ENCODE peak calls at places on chromosomes 3 and 15, in eight cellular contexts. One of them, this sample, is unnamed.

GRCh38 chr3:10515884-10516495 is 10.6 kb upstream of the ATP2B2 start:
- DNase-seq in transverse colon: no peak
- DNase-seq in left lung: no peak
- DNase-seq in astrocyte of the spinal cord: no peak
- DNase-seq in suprapubic skin: peak; percentile 49
- DNase-seq in thoracic aorta: no peak
- DNase-seq in AG09309: no peak
- DNase-seq in NB4: no peak
- DNase-seq in this sample: no peak

GRCh38 chr3:55720614-55721013 is 233.5 kb upstream of the WNT5A start:
- DNase-seq in transverse colon: no peak
- DNase-seq in left lung: no peak
- DNase-seq in astrocyte of the spinal cord: peak; percentile 68
- DNase-seq in suprapubic skin: no peak
- DNase-seq in thoracic aorta: no peak
- DNase-seq in AG09309: peak; percentile 37
- DNase-seq in NB4: no peak
- DNase-seq in this sample: peak; percentile 53

GRCh38 chr15:51708013-51708412 is 26.7 kb downstream of the SCG3 start:
- DNase-seq in transverse colon: no peak
- DNase-seq in left lung: no peak
- DNase-seq in astrocyte of the spinal cord: no peak
- DNase-seq in suprapubic skin: no peak
- DNase-seq in thoracic aorta: no peak
- DNase-seq in AG09309: no peak
- DNase-seq in NB4: no peak
- DNase-seq in this sample: no peak

GRCh38 chr3:105915524-105915923 is 46.7 kb upstream of the CBLB start:
- DNase-seq in transverse colon: no peak
- DNase-seq in left lung: no peak
- DNase-seq in astrocyte of the spinal cord: no peak
- DNase-seq in suprapubic skin: no peak
- DNase-seq in thoracic aorta: no peak
- DNase-seq in AG09309: no peak
- DNase-seq in NB4: no peak
- DNase-seq in this sample: no peak

GRCh38 chr3:55128201-55128870 is 200.5 kb upstream of the LRTM1 start:
- DNase-seq in transverse colon: no peak
- DNase-seq in left lung: no peak
- DNase-seq in astrocyte of the spinal cord: peak; percentile 70
- DNase-seq in suprapubic skin: no peak
- DNase-seq in thoracic aorta: no peak
- DNase-seq in AG09309: peak; percentile 83
- DNase-seq in NB4: no peak
- DNase-seq in this sample: peak; percentile 81

GRCh38 chr3:24485511-24485910 is 9.1 kb downstream of the THRB start:
- DNase-seq in transverse colon: peak; percentile 41
- DNase-seq in left lung: no peak
- DNase-seq in astrocyte of the spinal cord: no peak
- DNase-seq in suprapubic skin: no peak
- DNase-seq in thoracic aorta: no peak
- DNase-seq in AG09309: no peak
- DNase-seq in NB4: no peak
- DNase-seq in this sample: no peak

GRCh38 chr3:184354121-184354728 is 7.2 kb downstream of the CLCN2 start:
- DNase-seq in transverse colon: peak; percentile 66
- DNase-seq in left lung: peak; percentile 45
- DNase-seq in astrocyte of the spinal cord: no peak
- DNase-seq in suprapubic skin: no peak
- DNase-seq in thoracic aorta: no peak
- DNase-seq in AG09309: no peak
- DNase-seq in NB4: peak; percentile 52
- DNase-seq in this sample: no peak

GRCh38 chr3:99918720-99919119 is 101.1 kb downstream of the CMSS1 start:
- DNase-seq in transverse colon: no peak
- DNase-seq in left lung: no peak
- DNase-seq in astrocyte of the spinal cord: no peak
- DNase-seq in suprapubic skin: no peak
- DNase-seq in thoracic aorta: no peak
- DNase-seq in AG09309: no peak
- DNase-seq in NB4: no peak
- DNase-seq in this sample: no peak

GRCh38 chr3:184786271-184787010 is 25.5 kb upstream of the VPS8 start:
- DNase-seq in transverse colon: peak; percentile 56
- DNase-seq in left lung: peak; percentile 76
- DNase-seq in astrocyte of the spinal cord: peak; percentile 55
- DNase-seq in suprapubic skin: no peak
- DNase-seq in thoracic aorta: no peak
- DNase-seq in AG09309: peak; percentile 86
- DNase-seq in NB4: peak; percentile 91
- DNase-seq in this sample: peak; percentile 32

GRCh38 chr15:82681371-82681770 is 28.3 kb downstream of the AP3B2 start:
- DNase-seq in transverse colon: no peak
- DNase-seq in left lung: no peak
- DNase-seq in astrocyte of the spinal cord: no peak
- DNase-seq in suprapubic skin: peak; percentile 65
- DNase-seq in thoracic aorta: no peak
- DNase-seq in AG09309: no peak
- DNase-seq in NB4: no peak
- DNase-seq in this sample: no peak

GRCh38 chr3:143885803-143886427 is 37.6 kb upstream of the SLC9A9 start:
- DNase-seq in transverse colon: no peak
- DNase-seq in left lung: no peak
- DNase-seq in astrocyte of the spinal cord: peak; percentile 32
- DNase-seq in suprapubic skin: no peak
- DNase-seq in thoracic aorta: no peak
- DNase-seq in AG09309: no peak
- DNase-seq in NB4: peak; percentile 53
- DNase-seq in this sample: no peak

GRCh38 chr15:57122080-57122845 is 203.8 kb downstream of the TCF12 start:
- DNase-seq in transverse colon: no peak
- DNase-seq in left lung: no peak
- DNase-seq in astrocyte of the spinal cord: peak; percentile 14
- DNase-seq in suprapubic skin: no peak
- DNase-seq in thoracic aorta: no peak
- DNase-seq in AG09309: no peak
- DNase-seq in NB4: no peak
- DNase-seq in this sample: no peak
- H3K4me3 ChIP-seq in transverse colon: no peak overlapping the region
- H3K4me3 ChIP-seq in left lung: no peak overlapping the region
- H3K4me3 ChIP-seq in astrocyte of the spinal cord: no peak overlapping the region
- H3K4me3 ChIP-seq in suprapubic skin: no peak overlapping the region
- H3K4me3 ChIP-seq in thoracic aorta: no peak overlapping the region
- H3K4me3 ChIP-seq in AG09309: no peak overlapping the region
- H3K4me3 ChIP-seq in NB4: no peak overlapping the region
- H3K4me3 ChIP-seq in this sample: no peak overlapping the region

GRCh38 chr3:69856965-69857364 is 117.7 kb downstream of the MITF start:
- DNase-seq in transverse colon: no peak
- DNase-seq in left lung: no peak
- DNase-seq in astrocyte of the spinal cord: no peak
- DNase-seq in suprapubic skin: no peak
- DNase-seq in thoracic aorta: no peak
- DNase-seq in AG09309: no peak
- DNase-seq in NB4: no peak
- DNase-seq in this sample: no peak

GRCh38 chr3:69853033-69853432 is 113.8 kb downstream of the MITF start:
- DNase-seq in transverse colon: no peak
- DNase-seq in left lung: no peak
- DNase-seq in astrocyte of the spinal cord: no peak
- DNase-seq in suprapubic skin: no peak
- DNase-seq in thoracic aorta: no peak
- DNase-seq in AG09309: no peak
- DNase-seq in NB4: no peak
- DNase-seq in this sample: no peak

GRCh38 chr3:69850849-69851248 is 111.6 kb downstream of the MITF start:
- DNase-seq in transverse colon: no peak
- DNase-seq in left lung: no peak
- DNase-seq in astrocyte of the spinal cord: no peak
- DNase-seq in suprapubic skin: no peak
- DNase-seq in thoracic aorta: no peak
- DNase-seq in AG09309: no peak
- DNase-seq in NB4: no peak
- DNase-seq in this sample: no peak

GRCh38 chr3:69861556-69861955 is 122.3 kb downstream of the MITF start:
- DNase-seq in transverse colon: no peak
- DNase-seq in left lung: no peak
- DNase-seq in astrocyte of the spinal cord: no peak
- DNase-seq in suprapubic skin: no peak
- DNase-seq in thoracic aorta: no peak
- DNase-seq in AG09309: no peak
- DNase-seq in NB4: no peak
- DNase-seq in this sample: no peak

DNA sequence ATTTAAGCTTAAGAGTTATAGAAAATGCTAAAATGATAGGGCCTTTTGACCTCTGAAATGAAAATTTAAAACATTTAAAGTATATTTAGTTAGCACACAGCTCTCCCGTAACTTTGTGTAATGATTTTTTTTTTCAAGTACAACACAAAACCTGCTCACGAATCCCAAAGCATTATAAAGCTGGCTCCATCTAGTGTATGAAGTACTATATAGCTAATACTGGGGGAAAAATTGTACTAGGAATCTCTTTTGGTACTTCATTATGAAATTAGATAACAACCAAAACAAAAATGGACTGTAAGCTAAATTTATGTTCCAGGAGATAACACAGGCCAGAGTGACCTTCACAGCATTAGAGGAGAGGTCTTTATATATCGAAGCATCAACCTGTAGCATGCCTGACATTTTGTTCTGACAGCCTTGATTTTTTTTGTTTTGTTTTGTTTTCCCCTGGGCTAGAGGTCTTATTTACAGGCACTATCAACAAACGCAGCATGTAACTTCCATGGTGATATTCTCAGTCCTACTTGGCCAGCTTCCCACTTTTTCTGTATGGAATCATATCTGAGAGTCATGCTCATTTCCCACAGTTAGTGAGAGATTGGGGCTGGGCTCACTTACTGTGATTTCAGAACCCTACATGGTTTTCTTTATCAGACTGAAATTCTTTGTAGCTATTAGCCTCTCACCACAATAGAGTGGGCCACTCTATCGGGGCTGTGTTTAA is 116.3 kb downstream of the MITF start:
- DNase-seq in transverse colon: no peak
- DNase-seq in left lung: no peak
- DNase-seq in astrocyte of the spinal cord: peak; percentile 44
- DNase-seq in suprapubic skin: no peak
- DNase-seq in thoracic aorta: no peak
- DNase-seq in AG09309: no peak
- DNase-seq in NB4: peak; percentile 2
- DNase-seq in this sample: peak; percentile 23
- TF ChIP-seq CTCF in transverse colon: no peak
- TF ChIP-seq CTCF in left lung: no peak
- TF ChIP-seq CTCF in astrocyte of the spinal cord: peak; percentile 56
- TF ChIP-seq CTCF in suprapubic skin: no peak
- TF ChIP-seq CTCF in thoracic aorta: peak; percentile 32
- TF ChIP-seq CTCF in AG09309: peak; percentile 50
- TF ChIP-seq CTCF in NB4: peak; percentile 6
- TF ChIP-seq CTCF in this sample: peak; percentile 48

GRCh38 chr15:74128785-74129350 is 1.5 kb upstream of the ISLR2 start:
- DNase-seq in transverse colon: no peak
- DNase-seq in left lung: no peak
- DNase-seq in astrocyte of the spinal cord: peak; percentile 10
- DNase-seq in suprapubic skin: no peak
- DNase-seq in thoracic aorta: no peak
- DNase-seq in AG09309: no peak
- DNase-seq in NB4: no peak
- DNase-seq in this sample: no peak

GRCh38 chr15:74129411-74130088 is 836 bp upstream of the ISLR2 start:
- DNase-seq in transverse colon: no peak
- DNase-seq in left lung: no peak
- DNase-seq in astrocyte of the spinal cord: no peak
- DNase-seq in suprapubic skin: no peak
- DNase-seq in thoracic aorta: no peak
- DNase-seq in AG09309: no peak
- DNase-seq in NB4: no peak
- DNase-seq in this sample: no peak

GRCh38 chr15:74127255-74127953 is 3.0 kb upstream of the ISLR2 start:
- DNase-seq in transverse colon: peak; percentile 87
- DNase-seq in left lung: peak; percentile 86
- DNase-seq in astrocyte of the spinal cord: peak; percentile 84
- DNase-seq in suprapubic skin: peak; percentile 94
- DNase-seq in thoracic aorta: peak; percentile 61
- DNase-seq in AG09309: no peak
- DNase-seq in NB4: peak; percentile 95
- DNase-seq in this sample: peak; percentile 47

GRCh38 chr15:74130089-74130848 is at the start of gene ISLR2:
- DNase-seq in transverse colon: no peak
- DNase-seq in left lung: no peak
- DNase-seq in astrocyte of the spinal cord: peak; percentile 28
- DNase-seq in suprapubic skin: no peak
- DNase-seq in thoracic aorta: no peak
- DNase-seq in AG09309: no peak
- DNase-seq in NB4: no peak
- DNase-seq in this sample: no peak

GRCh38 chr15:74127954-74128784 is 2.2 kb upstream of the ISLR2 start:
- DNase-seq in transverse colon: no peak
- DNase-seq in left lung: no peak
- DNase-seq in astrocyte of the spinal cord: no peak
- DNase-seq in suprapubic skin: no peak
- DNase-seq in thoracic aorta: no peak
- DNase-seq in AG09309: no peak
- DNase-seq in NB4: no peak
- DNase-seq in this sample: no peak
- H3K4me3 ChIP-seq in transverse colon: peak overlapping the region; percentile 33
- H3K4me3 ChIP-seq in left lung: peak overlapping the region; percentile 17
- H3K4me3 ChIP-seq in astrocyte of the spinal cord: peak overlapping the region; percentile 45
- H3K4me3 ChIP-seq in suprapubic skin: peak overlapping the region; percentile 31
- H3K4me3 ChIP-seq in thoracic aorta: peak overlapping the region; percentile 65
- H3K4me3 ChIP-seq in AG09309: peak overlapping the region; percentile 37
- H3K4me3 ChIP-seq in NB4: no peak overlapping the region
- H3K4me3 ChIP-seq in this sample: peak overlapping the region; percentile 32

DNA sequence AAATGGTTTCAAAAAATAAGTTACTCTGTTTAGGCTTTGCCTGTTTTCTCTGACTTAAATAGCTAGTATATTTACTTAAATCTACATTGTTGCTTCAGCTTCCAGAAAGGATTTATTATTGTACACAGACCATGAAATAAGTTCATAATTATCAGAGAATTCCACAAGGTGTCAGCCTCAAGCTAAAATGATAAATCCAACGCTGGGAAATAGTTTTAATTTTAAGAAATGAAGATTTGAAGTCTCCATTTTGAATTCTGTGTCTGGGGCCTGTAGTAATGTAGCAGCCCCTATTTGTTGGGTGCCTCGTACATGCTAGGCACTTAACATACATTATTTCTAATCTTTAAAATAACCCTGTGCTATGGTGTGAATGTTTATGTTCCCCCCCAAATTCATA is 92.6 kb upstream of the KCNMB2 start:
- DNase-seq in transverse colon: no peak
- DNase-seq in left lung: no peak
- DNase-seq in astrocyte of the spinal cord: peak; percentile 29
- DNase-seq in suprapubic skin: no peak
- DNase-seq in thoracic aorta: no peak
- DNase-seq in AG09309: no peak
- DNase-seq in NB4: no peak
- DNase-seq in this sample: peak; percentile 27
- TF ChIP-seq CTCF in transverse colon: no peak
- TF ChIP-seq CTCF in left lung: no peak
- TF ChIP-seq CTCF in astrocyte of the spinal cord: no peak
- TF ChIP-seq CTCF in suprapubic skin: no peak
- TF ChIP-seq CTCF in thoracic aorta: no peak
- TF ChIP-seq CTCF in AG09309: peak; percentile 26
- TF ChIP-seq CTCF in NB4: no peak
- TF ChIP-seq CTCF in this sample: no peak

This sample was measured in astrocyte of the cerebellum.